ENCODE peak calls at places on chromosome 18, in four cellular contexts. W is brain microvascular endothelial cell, E is RWPE1, N is sigmoid colon. A is an unnamed sample.
A peak's percentile ranks its signal among the peaks of the same experiment; 100 is the strongest.

GRCh38 chr18:59876310-59876626 is 23.5 kb upstream of the PMAIP1 start:
- DNase-seq in N (no peak), W (no peak), E (no peak), A (no peak)

GRCh38 chr18:9762561-9762960 is 54.5 kb downstream of the RAB31 start:
- DNase-seq in W (no peak), N (no peak), E (no peak), A (no peak)

GRCh38 chr18:33184918-33185317 is 255.6 kb downstream of the CCDC178 start:
- DNase-seq in E (no peak), W (no peak), N (no peak), A (no peak)

GRCh38 chr18:12233378-12233777 is 20.8 kb upstream of the CIDEA start:
- DNase-seq in W (peak; percentile 99), N (no peak), E (no peak), A (no peak)

GRCh38 chr18:12271376-12272235 is 17.4 kb downstream of the CIDEA start:
- DNase-seq in W (peak; percentile 60), E (peak; percentile 85), N (peak; percentile 91), A (no peak)

GRCh38 chr18:38565513-38565912 is 999.9 kb upstream of the CELF4 start:
- DNase-seq in E (no peak), N (no peak), W (no peak), A (no peak)

GRCh38 chr18:58045265-58046086 is 1.4 kb downstream of the NEDD4L start:
- DNase-seq in E (peak; percentile 54), W (no peak), N (no peak), A (no peak)

GRCh38 chr18:78754311-78755043 is 225.1 kb upstream of the SALL3 start:
- DNase-seq in E (no peak), W (no peak), N (peak; percentile 48), A (no peak)

GRCh38 chr18:48735070-48735676 is 196.3 kb downstream of the CTIF start:
- DNase-seq in N (no peak), W (no peak), E (peak; percentile 15), A (no peak)

GRCh38 chr18:48735856-48736255 is 197.0 kb downstream of the CTIF start:
- DNase-seq in E (no peak), N (no peak), W (no peak), A (no peak)

GRCh38 chr18:48733854-48734253 is 195.0 kb downstream of the CTIF start:
- DNase-seq in W (no peak), E (no peak), N (no peak), A (no peak)

GRCh38 chr18:48732767-48733424 is 194.1 kb downstream of the CTIF start:
- DNase-seq in W (no peak), E (peak; percentile 16), N (no peak), A (peak; percentile 5)

DNA sequence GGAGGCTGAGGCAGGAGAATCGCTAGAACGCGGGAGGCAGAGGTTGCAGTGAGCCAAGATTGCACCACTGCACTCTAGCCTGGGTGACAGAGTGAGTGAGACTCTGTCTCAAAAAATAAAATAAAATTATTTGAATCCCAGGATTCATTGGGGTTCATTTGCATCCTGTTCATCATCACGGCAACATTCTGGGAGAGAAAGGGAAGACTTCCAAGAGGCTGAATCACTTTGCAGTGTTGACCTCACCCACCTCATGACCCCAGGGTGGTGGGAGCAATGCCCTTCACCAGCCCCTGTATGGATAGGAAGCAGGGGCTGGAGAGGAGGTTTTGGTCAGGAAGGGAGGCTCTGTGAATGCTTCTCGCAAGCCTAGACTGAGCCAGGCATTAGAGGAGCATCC is 195.6 kb downstream of the CTIF start:
- DNase-seq in W (no peak), E (no peak), N (no peak), A (no peak)
- H3K27ac ChIP-seq in W (no peak overlapping the region), E (peak overlapping the region; percentile 47), N (no peak overlapping the region), A (peak overlapping the region; percentile 39)

GRCh38 chr18:23539298-23539697 is 36.0 kb downstream of the RMC1 start:
- DNase-seq in N (no peak), E (no peak), W (no peak), A (no peak)
- H3K27ac ChIP-seq in N (no peak overlapping the region), E (no peak overlapping the region), W (peak overlapping the region; percentile 36), A (no peak overlapping the region)

GRCh38 chr18:34704823-34705222 is 5.3 kb upstream of the DTNA start:
- DNase-seq in N (no peak), E (no peak), W (no peak), A (no peak)

GRCh38 chr18:34707670-34708069 is 2.4 kb upstream of the DTNA start:
- DNase-seq in E (peak; percentile 55), N (peak; percentile 81), W (peak; percentile 90), A (no peak)

GRCh38 chr18:34710430-34711386 is 610 bp downstream of the DTNA start:
- DNase-seq in W (peak; percentile 67), N (no peak), E (no peak), A (no peak)

GRCh38 chr18:34709631-34710429 is at the start of gene DTNA:
- DNase-seq in W (peak; percentile 96), E (peak; percentile 4), N (no peak), A (peak; percentile 50)

GRCh38 chr18:34709104-34709503 is 994 bp upstream of the DTNA start:
- DNase-seq in N (peak; percentile 76), E (peak; percentile 30), W (peak; percentile 47), A (peak; percentile 40)
- H3K27ac ChIP-seq in N (peak overlapping the region; percentile 84), E (peak overlapping the region; percentile 67), W (peak overlapping the region; percentile 84), A (peak overlapping the region; percentile 56)

DNA sequence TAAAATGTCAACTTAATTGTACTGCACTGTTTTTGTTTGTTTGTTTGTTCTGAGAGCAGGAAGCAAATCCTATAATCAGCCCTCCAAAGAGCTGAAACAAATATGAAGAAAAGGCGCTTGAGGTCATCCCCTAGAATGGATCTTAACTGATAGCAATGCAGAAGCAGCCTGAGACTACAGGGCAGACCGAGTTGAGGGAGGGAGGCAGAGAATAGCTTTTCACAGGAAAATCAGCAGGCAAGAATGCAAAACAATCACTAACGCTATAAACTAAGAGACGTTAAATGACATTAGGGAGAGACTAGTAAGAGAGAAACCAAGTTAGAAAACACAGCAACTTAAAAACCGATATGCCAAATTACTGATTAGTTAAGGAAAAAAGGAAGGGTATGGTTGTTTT is 37.2 kb downstream of the GALNT1 start:
- DNase-seq in E (no peak), W (no peak), N (no peak), A (no peak)
- H3K27ac ChIP-seq in E (no peak overlapping the region), W (peak overlapping the region; percentile 32), N (peak overlapping the region; percentile 10), A (no peak overlapping the region)

GRCh38 chr18:62425465-62426190 is 97.2 kb upstream of the ZCCHC2 start:
- DNase-seq in N (peak; percentile 94), E (peak; percentile 77), W (peak; percentile 92), A (peak; percentile 78)
- H3K27ac ChIP-seq in N (peak overlapping the region; percentile 84), E (peak overlapping the region; percentile 28), W (peak overlapping the region; percentile 21), A (peak overlapping the region; percentile 15)

A was measured in epithelial cell of prostate.